ENCODE peak calls at places on chromosomes 16 and 17, in eight cellular contexts. One of them, this sample, is unnamed.
A peak's percentile ranks its signal among the peaks of the same experiment; 100 is the strongest.

GRCh38 chr16:52407778-52408177 is 139.2 kb downstream of the TOX3 start:
- DNase-seq in stimulated activated CD4-positive, alpha-beta T cell treated with anti-CD3 and anti-CD28 coated beads, TNF-alpha, amount 100 ng/mL, for 48 hours: no peak
- DNase-seq in Ammon's horn: no peak
- DNase-seq in neural crest cell: no peak
- DNase-seq in tibial artery: no peak
- DNase-seq in activated CD4-positive, alpha-beta T cell treated with anti-CD3 and anti-CD28 coated beads, Interleukin-2, amount 10 ng/mL, durations not matched to agents 7 days and 5 days: no peak
- DNase-seq in Panc1: no peak
- DNase-seq in COLO829: no peak
- DNase-seq in this sample: no peak

GRCh38 chr16:35749253-35750141 is 2290.1 kb downstream of the TP53TG3F start:
- DNase-seq in neural crest cell: no peak
- DNase-seq in stimulated activated CD4-positive, alpha-beta T cell treated with anti-CD3 and anti-CD28 coated beads, TNF-alpha, amount 100 ng/mL, for 48 hours: no peak
- DNase-seq in activated CD4-positive, alpha-beta T cell treated with anti-CD3 and anti-CD28 coated beads, Interleukin-2, amount 10 ng/mL, durations not matched to agents 7 days and 5 days: no peak
- DNase-seq in Ammon's horn: no peak
- DNase-seq in tibial artery: no peak
- DNase-seq in COLO829: no peak
- DNase-seq in Panc1: no peak
- DNase-seq in this sample: no peak

GRCh38 chr16:72530434-72530833 is 358.5 kb upstream of the PMFBP1 start:
- DNase-seq in Panc1: no peak
- DNase-seq in stimulated activated CD4-positive, alpha-beta T cell treated with anti-CD3 and anti-CD28 coated beads, TNF-alpha, amount 100 ng/mL, for 48 hours: no peak
- DNase-seq in tibial artery: no peak
- DNase-seq in activated CD4-positive, alpha-beta T cell treated with anti-CD3 and anti-CD28 coated beads, Interleukin-2, amount 10 ng/mL, durations not matched to agents 7 days and 5 days: no peak
- DNase-seq in COLO829: no peak
- DNase-seq in neural crest cell: no peak
- DNase-seq in Ammon's horn: no peak
- DNase-seq in this sample: peak; percentile 23

GRCh38 chr17:63529711-63530556 is 6.8 kb downstream of the KCNH6 start:
- DNase-seq in Panc1: no peak
- DNase-seq in stimulated activated CD4-positive, alpha-beta T cell treated with anti-CD3 and anti-CD28 coated beads, TNF-alpha, amount 100 ng/mL, for 48 hours: no peak
- DNase-seq in Ammon's horn: no peak
- DNase-seq in activated CD4-positive, alpha-beta T cell treated with anti-CD3 and anti-CD28 coated beads, Interleukin-2, amount 10 ng/mL, durations not matched to agents 7 days and 5 days: no peak
- DNase-seq in COLO829: no peak
- DNase-seq in neural crest cell: no peak
- DNase-seq in tibial artery: no peak
- DNase-seq in this sample: no peak

GRCh38 chr17:149231-149630 is 11.9 kb downstream of the SCGB1C2 start:
- DNase-seq in neural crest cell: no peak
- DNase-seq in COLO829: no peak
- DNase-seq in stimulated activated CD4-positive, alpha-beta T cell treated with anti-CD3 and anti-CD28 coated beads, TNF-alpha, amount 100 ng/mL, for 48 hours: no peak
- DNase-seq in tibial artery: no peak
- DNase-seq in activated CD4-positive, alpha-beta T cell treated with anti-CD3 and anti-CD28 coated beads, Interleukin-2, amount 10 ng/mL, durations not matched to agents 7 days and 5 days: no peak
- DNase-seq in Ammon's horn: no peak
- DNase-seq in Panc1: no peak
- DNase-seq in this sample: no peak

GRCh38 chr16:85557976-85558589 is 55.0 kb upstream of the GSE1 start:
- DNase-seq in neural crest cell: no peak
- DNase-seq in tibial artery: no peak
- DNase-seq in COLO829: no peak
- DNase-seq in Panc1: no peak
- DNase-seq in stimulated activated CD4-positive, alpha-beta T cell treated with anti-CD3 and anti-CD28 coated beads, TNF-alpha, amount 100 ng/mL, for 48 hours: no peak
- DNase-seq in Ammon's horn: no peak
- DNase-seq in activated CD4-positive, alpha-beta T cell treated with anti-CD3 and anti-CD28 coated beads, Interleukin-2, amount 10 ng/mL, durations not matched to agents 7 days and 5 days: no peak
- DNase-seq in this sample: no peak

GRCh38 chr17:63222655-63223054 is 223.5 kb downstream of the CYB561 start:
- DNase-seq in COLO829: no peak
- DNase-seq in Ammon's horn: no peak
- DNase-seq in tibial artery: no peak
- DNase-seq in activated CD4-positive, alpha-beta T cell treated with anti-CD3 and anti-CD28 coated beads, Interleukin-2, amount 10 ng/mL, durations not matched to agents 7 days and 5 days: no peak
- DNase-seq in neural crest cell: no peak
- DNase-seq in stimulated activated CD4-positive, alpha-beta T cell treated with anti-CD3 and anti-CD28 coated beads, TNF-alpha, amount 100 ng/mL, for 48 hours: peak; percentile 21
- DNase-seq in Panc1: no peak
- DNase-seq in this sample: no peak

GRCh38 chr17:76492989-76493501 is 8.2 kb downstream of the RHBDF2 start:
- DNase-seq in COLO829: no peak
- DNase-seq in Panc1: no peak
- DNase-seq in stimulated activated CD4-positive, alpha-beta T cell treated with anti-CD3 and anti-CD28 coated beads, TNF-alpha, amount 100 ng/mL, for 48 hours: no peak
- DNase-seq in Ammon's horn: peak; percentile 69
- DNase-seq in tibial artery: peak; percentile 84
- DNase-seq in activated CD4-positive, alpha-beta T cell treated with anti-CD3 and anti-CD28 coated beads, Interleukin-2, amount 10 ng/mL, durations not matched to agents 7 days and 5 days: peak; percentile 63
- DNase-seq in neural crest cell: no peak
- DNase-seq in this sample: no peak

GRCh38 chr16:84643180-84643583 is 5.1 kb upstream of the KLHL36 start:
- DNase-seq in activated CD4-positive, alpha-beta T cell treated with anti-CD3 and anti-CD28 coated beads, Interleukin-2, amount 10 ng/mL, durations not matched to agents 7 days and 5 days: no peak
- DNase-seq in Ammon's horn: no peak
- DNase-seq in tibial artery: peak; percentile 96
- DNase-seq in stimulated activated CD4-positive, alpha-beta T cell treated with anti-CD3 and anti-CD28 coated beads, TNF-alpha, amount 100 ng/mL, for 48 hours: no peak
- DNase-seq in Panc1: no peak
- DNase-seq in neural crest cell: no peak
- DNase-seq in COLO829: no peak
- DNase-seq in this sample: no peak

GRCh38 chr16:1155353-1156110 is 2.6 kb downstream of the CACNA1H start:
- DNase-seq in activated CD4-positive, alpha-beta T cell treated with anti-CD3 and anti-CD28 coated beads, Interleukin-2, amount 10 ng/mL, durations not matched to agents 7 days and 5 days: no peak
- DNase-seq in Ammon's horn: no peak
- DNase-seq in tibial artery: no peak
- DNase-seq in stimulated activated CD4-positive, alpha-beta T cell treated with anti-CD3 and anti-CD28 coated beads, TNF-alpha, amount 100 ng/mL, for 48 hours: no peak
- DNase-seq in Panc1: no peak
- DNase-seq in COLO829: no peak
- DNase-seq in neural crest cell: no peak
- DNase-seq in this sample: no peak

GRCh38 chr17:5826384-5826783 is 242.1 kb upstream of the NLRP1 start:
- DNase-seq in COLO829: no peak
- DNase-seq in Ammon's horn: no peak
- DNase-seq in tibial artery: no peak
- DNase-seq in neural crest cell: no peak
- DNase-seq in Panc1: peak; percentile 46
- DNase-seq in activated CD4-positive, alpha-beta T cell treated with anti-CD3 and anti-CD28 coated beads, Interleukin-2, amount 10 ng/mL, durations not matched to agents 7 days and 5 days: no peak
- DNase-seq in stimulated activated CD4-positive, alpha-beta T cell treated with anti-CD3 and anti-CD28 coated beads, TNF-alpha, amount 100 ng/mL, for 48 hours: no peak
- DNase-seq in this sample: no peak

GRCh38 chr17:76202516-76202915 is 37.8 kb downstream of the RNF157 start:
- DNase-seq in Panc1: no peak
- DNase-seq in Ammon's horn: no peak
- DNase-seq in neural crest cell: no peak
- DNase-seq in COLO829: no peak
- DNase-seq in activated CD4-positive, alpha-beta T cell treated with anti-CD3 and anti-CD28 coated beads, Interleukin-2, amount 10 ng/mL, durations not matched to agents 7 days and 5 days: no peak
- DNase-seq in stimulated activated CD4-positive, alpha-beta T cell treated with anti-CD3 and anti-CD28 coated beads, TNF-alpha, amount 100 ng/mL, for 48 hours: no peak
- DNase-seq in tibial artery: no peak
- DNase-seq in this sample: no peak

GRCh38 chr17:81379523-81379942 is 15.7 kb upstream of the BAHCC1 start:
- DNase-seq in neural crest cell: no peak
- DNase-seq in stimulated activated CD4-positive, alpha-beta T cell treated with anti-CD3 and anti-CD28 coated beads, TNF-alpha, amount 100 ng/mL, for 48 hours: no peak
- DNase-seq in activated CD4-positive, alpha-beta T cell treated with anti-CD3 and anti-CD28 coated beads, Interleukin-2, amount 10 ng/mL, durations not matched to agents 7 days and 5 days: no peak
- DNase-seq in Ammon's horn: no peak
- DNase-seq in tibial artery: no peak
- DNase-seq in COLO829: no peak
- DNase-seq in Panc1: no peak
- DNase-seq in this sample: no peak